ENCODE peak calls at places on chromosome 20, in seven cellular contexts. Q, W, D, M, T, H and Y are unnamed samples.

GRCh38 chr20:45306431-45306982 is at the start of gene RBPJL:
- DNase-seq in Q (no peak), W (no peak), D (no peak), M (no peak), T (no peak), H (peak), Y (no peak)

GRCh38 chr20:62624719-62625455 is 17.4 kb upstream of the SLCO4A1 start:
- DNase-seq in Q (no peak), W (no peak), D (no peak), M (no peak), T (no peak), H (no peak), Y (no peak)

GRCh38 chr20:61628901-61629300 is 376.8 kb downstream of the CDH4 start:
- DNase-seq in Q (no peak), W (no peak), D (no peak), M (no peak), T (no peak), H (no peak), Y (no peak)

GRCh38 chr20:15706719-15707118 is 866.5 kb downstream of the KIF16B start:
- DNase-seq in Q (no peak), W (no peak), D (peak), M (no peak), T (no peak), H (no peak), Y (no peak)

GRCh38 chr20:12968472-12968871 is 40.3 kb upstream of the SPTLC3 start:
- DNase-seq in Q (no peak), W (no peak), D (no peak), M (no peak), T (no peak), H (no peak), Y (no peak)

GRCh38 chr20:11454966-11455799 is 462.5 kb upstream of the BTBD3 start:
- DNase-seq in Q (peak), W (no peak), D (peak), M (no peak), T (peak), H (no peak), Y (no peak)

GRCh38 chr20:60080401-60080800 is 122.2 kb downstream of the CDH26 start:
- DNase-seq in Q (no peak), W (no peak), D (no peak), M (no peak), T (no peak), H (no peak), Y (no peak)

GRCh38 chr20:5400164-5400762 is 83.5 kb upstream of the PROKR2 start:
- DNase-seq in Q (peak), W (no peak), D (peak), M (no peak), T (peak), H (no peak), Y (peak)

GRCh38 chr20:2005831-2006426 is 12.1 kb upstream of the PDYN start:
- DNase-seq in Q (peak), W (peak), D (peak), M (no peak), T (peak), H (peak), Y (peak)

GRCh38 chr20:23086931-23087411 is 847 bp upstream of the CD93 start:
- DNase-seq in Q (no peak), W (no peak), D (no peak), M (no peak), T (no peak), H (no peak), Y (no peak)

GRCh38 chr20:60192351-60192750 is 234.1 kb downstream of the CDH26 start:
- DNase-seq in Q (no peak), W (no peak), D (no peak), M (no peak), T (no peak), H (no peak), Y (no peak)

GRCh38 chr20:48742912-48743680 is 84.7 kb downstream of the PREX1 start:
- DNase-seq in Q (no peak), W (no peak), D (no peak), M (no peak), T (no peak), H (no peak), Y (no peak)

GRCh38 chr20:15627501-15627903 is 945.7 kb downstream of the KIF16B start:
- DNase-seq in Q (no peak), W (no peak), D (no peak), M (no peak), T (no peak), H (no peak), Y (no peak)

GRCh38 chr20:11015440-11015839 is 341.6 kb upstream of the JAG1 start:
- DNase-seq in Q (no peak), W (no peak), D (no peak), M (no peak), T (peak), H (no peak), Y (no peak)

GRCh38 chr20:45924391-45925261 is 9.9 kb upstream of the PCIF1 start:
- DNase-seq in Q (no peak), W (no peak), D (peak), M (no peak), T (peak), H (no peak), Y (no peak)

GRCh38 chr20:2421247-2421646 is 40.5 kb downstream of the TGM6 start:
- DNase-seq in Q (no peak), W (no peak), D (no peak), M (no peak), T (peak), H (no peak), Y (no peak)

GRCh38 chr20:39661833-39662232 is 699.7 kb downstream of the DHX35 start:
- DNase-seq in Q (peak), W (no peak), D (peak), M (no peak), T (peak), H (no peak), Y (no peak)

GRCh38 chr20:45322952-45323383 is 14.9 kb upstream of the MATN4 start:
- DNase-seq in Q (no peak), W (no peak), D (no peak), M (no peak), T (peak), H (no peak), Y (no peak)

GRCh38 chr20:54794110-54794509 is 318.7 kb downstream of the DOK5 start:
- DNase-seq in Q (no peak), W (no peak), D (no peak), M (no peak), T (no peak), H (no peak), Y (no peak)

GRCh38 chr20:61719691-61720347 is 345.9 kb downstream of the TAF4 start:
- DNase-seq in Q (no peak), W (no peak), D (no peak), M (no peak), T (peak), H (peak), Y (no peak)

GRCh38 chr20:33832113-33832853 is 21.1 kb downstream of the CHMP4B start:
- DNase-seq in Q (peak), W (no peak), D (peak), M (no peak), T (peak), H (no peak), Y (no peak)

DNA sequence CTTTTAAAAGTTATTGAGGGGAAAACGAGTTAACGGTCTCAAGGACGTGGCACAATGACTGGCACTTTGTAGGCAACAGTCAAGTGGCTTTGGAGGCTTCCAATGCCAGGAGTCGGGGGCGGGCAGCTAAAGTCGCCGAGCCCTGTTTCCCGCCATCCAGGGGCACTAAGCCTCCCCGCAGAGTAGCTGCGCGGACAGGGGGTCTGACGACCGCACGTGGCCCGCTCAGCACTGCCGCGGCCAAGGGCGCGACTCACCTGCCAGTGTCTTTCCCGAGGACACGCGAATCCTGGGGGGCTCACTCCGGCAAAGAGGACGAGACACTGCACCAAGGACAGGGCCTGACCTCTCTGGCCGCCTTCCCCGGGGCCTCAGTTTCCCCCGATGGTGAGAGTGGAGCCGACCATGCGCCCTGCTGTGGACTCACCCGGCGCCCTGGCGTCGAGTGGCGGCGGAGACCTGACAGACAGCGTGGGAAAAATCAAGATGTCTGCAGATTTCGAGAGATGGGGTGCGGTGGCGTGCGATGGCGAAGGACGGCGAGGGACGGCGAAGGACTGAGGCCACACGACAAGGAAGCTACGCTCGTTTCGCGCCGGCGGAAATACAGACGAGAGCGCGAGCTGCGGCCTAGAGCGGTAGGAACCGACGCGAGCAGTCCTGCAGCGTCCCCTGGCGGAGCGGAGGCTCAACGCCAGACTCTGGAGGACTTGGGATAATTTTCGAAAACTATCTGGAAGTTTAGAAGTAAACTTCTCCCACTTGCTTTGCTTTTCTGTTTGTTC is at the start of gene SNHG17:
- DNase-seq in Q (peak), W (peak), D (peak), M (peak), T (peak), H (peak), Y (peak)
- H3K4me3 ChIP-seq in Q (peak), W (peak), D (peak), M (peak), T (peak), H (peak), Y (peak)

DNA sequence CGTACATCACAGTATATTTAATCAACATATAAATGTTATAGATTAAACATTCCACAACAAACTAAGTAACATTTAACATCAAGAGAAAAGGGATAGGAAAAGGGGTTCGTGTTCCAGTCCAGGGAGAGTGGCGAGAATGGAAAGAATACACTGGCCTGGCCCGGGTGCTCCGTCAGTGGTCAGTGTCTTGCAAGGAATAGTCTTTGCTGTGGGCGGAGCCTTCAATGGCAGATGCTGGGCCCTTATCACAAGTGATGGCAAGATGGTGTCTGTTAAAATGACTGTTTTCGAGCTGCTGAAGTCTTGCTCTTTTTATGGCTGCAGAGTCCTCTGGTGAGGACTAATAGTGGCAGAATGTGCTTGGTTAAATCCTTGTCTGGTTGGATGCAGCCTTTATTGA is 109.6 kb downstream of the SYNDIG1 start:
- DNase-seq in Q (no peak), W (no peak), D (no peak), M (no peak), T (no peak), H (no peak), Y (no peak)
- H3K27ac ChIP-seq in Q (no peak), W (no peak), D (no peak), M (no peak), T (no peak), H (no peak), Y (no peak)

DNA sequence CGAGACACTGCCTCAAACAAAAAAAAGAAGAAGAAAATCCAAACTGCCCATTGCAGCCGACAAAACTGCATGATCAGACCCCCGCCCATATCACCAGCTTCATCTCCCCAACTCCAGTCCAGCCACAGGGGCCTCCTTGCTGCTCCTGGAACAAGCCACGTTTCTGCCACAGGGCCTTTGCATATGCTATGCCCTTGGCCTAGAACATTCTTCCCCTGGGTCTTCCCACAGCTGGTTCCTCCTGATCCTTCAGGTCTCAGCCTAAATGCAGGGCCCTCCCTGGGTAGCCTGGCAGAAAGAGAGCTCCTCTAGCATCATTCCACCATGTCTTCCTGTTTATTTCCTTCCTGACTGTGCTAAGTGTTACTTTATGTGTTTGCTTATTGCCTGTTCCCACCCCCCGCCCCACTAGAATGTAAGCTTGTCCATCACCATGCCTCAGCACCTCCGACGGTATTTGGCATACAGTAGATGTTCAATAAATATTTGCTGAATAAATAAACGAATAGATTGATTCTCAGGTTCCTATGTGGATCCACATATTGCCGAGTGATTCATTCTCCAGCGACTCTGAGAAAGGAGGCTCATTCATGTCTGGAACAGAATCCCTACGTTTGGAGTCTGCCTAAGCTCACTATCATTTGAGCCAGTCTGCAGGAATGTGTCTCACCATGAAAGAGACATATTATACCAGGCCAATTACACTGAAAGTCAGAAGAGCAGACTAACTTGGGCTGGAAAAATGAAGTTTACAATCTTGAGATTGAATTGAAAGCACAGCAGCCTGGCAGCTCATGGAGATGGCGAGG is 56.1 kb downstream of the NFATC2 start:
- DNase-seq in Q (peak), W (no peak), D (peak), M (no peak), T (no peak), H (no peak), Y (no peak)
- H3K4me3 ChIP-seq in Q (no peak), W (peak), D (no peak), M (peak), T (no peak), H (no peak), Y (no peak)

GRCh38 chr20:63681609-63682142 is 14.8 kb upstream of the TNFRSF6B start:
- DNase-seq in Q (no peak), W (no peak), D (no peak), M (no peak), T (no peak), H (no peak), Y (no peak)
- H3K27ac ChIP-seq in Q (peak), W (peak), D (peak), M (peak), T (no peak), H (no peak), Y (no peak)

GRCh38 chr20:64062276-64062595 is 762 bp upstream of the TCEA2 start:
- DNase-seq in Q (no peak), W (no peak), D (no peak), M (no peak), T (no peak), H (no peak), Y (no peak)
- H3K4me3 ChIP-seq in Q (peak), W (peak), D (peak), M (peak), T (peak), H (no peak), Y (no peak)

GRCh38 chr20:36091561-36092423 is 62.7 kb upstream of the EPB41L1 start:
- DNase-seq in Q (no peak), W (no peak), D (no peak), M (no peak), T (no peak), H (no peak), Y (no peak)
- H3K27ac ChIP-seq in Q (no peak), W (peak), D (no peak), M (no peak), T (peak), H (no peak), Y (no peak)

DNA sequence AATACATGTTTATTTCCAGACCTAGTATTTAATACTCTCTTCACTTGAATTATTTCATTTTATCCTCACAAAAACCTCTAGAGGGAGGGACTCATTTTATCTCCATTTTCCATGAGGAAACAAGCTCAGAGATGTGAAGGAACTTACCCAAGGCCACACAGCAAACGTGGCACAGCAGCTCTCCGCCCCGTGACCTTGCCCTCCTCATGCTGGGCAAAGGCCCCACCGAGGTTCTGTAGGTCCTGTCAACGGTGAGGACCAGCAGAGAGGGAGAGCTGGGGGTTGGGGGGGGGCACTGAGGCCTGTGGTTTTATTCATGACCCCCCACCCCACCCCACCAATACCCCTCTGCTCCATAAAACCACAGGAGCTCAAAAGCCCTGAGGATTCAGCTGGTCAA is 40.9 kb upstream of the TLDC2 start:
- DNase-seq in Q (no peak), W (no peak), D (no peak), M (no peak), T (no peak), H (no peak), Y (no peak)
- H3K4me3 ChIP-seq in Q (no peak), W (peak), D (no peak), M (peak), T (no peak), H (peak), Y (no peak)

GRCh38 chr20:63782521-63782971 is 43.0 kb downstream of the SLC2A4RG start:
- DNase-seq in Q (no peak), W (no peak), D (no peak), M (no peak), T (no peak), H (peak), Y (no peak)

GRCh38 chr20:63787749-63788148 is 43.3 kb downstream of the ZBTB46 start:
- DNase-seq in Q (no peak), W (no peak), D (no peak), M (no peak), T (no peak), H (no peak), Y (no peak)

GRCh38 chr20:63783970-63784369 is 44.4 kb downstream of the SLC2A4RG start:
- DNase-seq in Q (no peak), W (no peak), D (no peak), M (no peak), T (no peak), H (no peak), Y (no peak)

GRCh38 chr20:63787302-63787701 is 43.8 kb downstream of the ZBTB46 start:
- DNase-seq in Q (no peak), W (no peak), D (no peak), M (no peak), T (no peak), H (no peak), Y (no peak)

GRCh38 chr20:63785646-63786255 is 45.3 kb downstream of the ZBTB46 start:
- DNase-seq in Q (no peak), W (no peak), D (no peak), M (no peak), T (no peak), H (no peak), Y (no peak)
- H3K27ac ChIP-seq in Q (no peak), W (no peak), D (no peak), M (no peak), T (no peak), H (no peak), Y (no peak)